ENCODE peak calls at places on chromosomes 16 and 17, in nine cellular contexts. O, G, C, L, T, V, D, P and I are unnamed samples.

GRCh38 chr17:76492989-76493501 is 8.2 kb downstream of the RHBDF2 start:
- DNase-seq in O (peak; percentile 62), V (peak; percentile 65), P (peak; percentile 88), L (no peak), C (peak; percentile 79), D (peak; percentile 80), T (no peak), G (peak; percentile 83), I (no peak)

GRCh38 chr17:79574108-79574507 is 36.7 kb downstream of the RBFOX3 start:
- DNase-seq in L (no peak), C (no peak), V (no peak), O (no peak), G (no peak), T (no peak), D (no peak), P (peak; percentile 6), I (no peak)

GRCh38 chr17:64537488-64537887 is 30.7 kb downstream of the CEP95 start:
- DNase-seq in T (no peak), D (peak; percentile 16), V (no peak), L (no peak), G (no peak), C (no peak), P (no peak), O (no peak), I (no peak)

GRCh38 chr16:70529051-70529777 is 5.6 kb downstream of the SF3B3 start:
- DNase-seq in P (no peak), O (no peak), V (no peak), L (no peak), T (peak; percentile 57), G (no peak), D (peak; percentile 67), C (no peak), I (no peak)

GRCh38 chr16:83669456-83669855 is 138.3 kb upstream of the HSBP1 start:
- DNase-seq in P (no peak), C (no peak), O (no peak), V (no peak), L (no peak), D (no peak), T (no peak), G (no peak), I (no peak)

GRCh38 chr16:50826797-50827316 is 85.0 kb downstream of the CYLD start:
- DNase-seq in O (no peak), V (no peak), D (no peak), C (no peak), P (no peak), T (no peak), L (no peak), G (peak; percentile 16), I (no peak)

GRCh38 chr16:50154369-50154947 is 1.4 kb downstream of the TENT4B start:
- DNase-seq in G (no peak), D (peak; percentile 25), L (no peak), T (peak; percentile 16), V (no peak), C (peak; percentile 15), P (no peak), O (no peak), I (no peak)

GRCh38 chr16:62678796-62679195 is 642.6 kb upstream of the CDH8 start:
- DNase-seq in G (no peak), O (no peak), P (no peak), V (no peak), L (no peak), D (no peak), C (no peak), T (no peak), I (no peak)

GRCh38 chr16:56457927-56458470 is 6.6 kb downstream of the OGFOD1 start:
- DNase-seq in P (no peak), D (no peak), L (no peak), T (no peak), C (no peak), O (no peak), V (no peak), G (no peak), I (no peak)

GRCh38 chr16:88685156-88686061 is 898 bp downstream of the SNAI3 start:
- DNase-seq in C (peak; percentile 50), P (peak; percentile 61), D (peak; percentile 58), V (no peak), G (no peak), O (no peak), T (peak; percentile 37), L (no peak), I (no peak)

GRCh38 chr16:27512061-27512460 is 37.7 kb downstream of the GTF3C1 start:
- DNase-seq in P (no peak), L (no peak), O (no peak), D (no peak), C (no peak), G (no peak), T (no peak), V (no peak), I (no peak)

GRCh38 chr16:27518226-27518625 is 31.5 kb downstream of the GTF3C1 start:
- DNase-seq in C (no peak), D (no peak), O (no peak), P (no peak), L (no peak), V (no peak), T (no peak), G (no peak), I (no peak)

GRCh38 chr16:27516360-27516759 is 33.4 kb downstream of the GTF3C1 start:
- DNase-seq in O (no peak), L (no peak), C (no peak), T (no peak), D (no peak), G (no peak), V (no peak), P (no peak), I (no peak)

GRCh38 chr16:27514806-27515205 is 34.9 kb downstream of the GTF3C1 start:
- DNase-seq in P (no peak), G (no peak), T (no peak), D (no peak), L (no peak), C (no peak), V (no peak), O (peak; percentile 67), I (no peak)

DNA sequence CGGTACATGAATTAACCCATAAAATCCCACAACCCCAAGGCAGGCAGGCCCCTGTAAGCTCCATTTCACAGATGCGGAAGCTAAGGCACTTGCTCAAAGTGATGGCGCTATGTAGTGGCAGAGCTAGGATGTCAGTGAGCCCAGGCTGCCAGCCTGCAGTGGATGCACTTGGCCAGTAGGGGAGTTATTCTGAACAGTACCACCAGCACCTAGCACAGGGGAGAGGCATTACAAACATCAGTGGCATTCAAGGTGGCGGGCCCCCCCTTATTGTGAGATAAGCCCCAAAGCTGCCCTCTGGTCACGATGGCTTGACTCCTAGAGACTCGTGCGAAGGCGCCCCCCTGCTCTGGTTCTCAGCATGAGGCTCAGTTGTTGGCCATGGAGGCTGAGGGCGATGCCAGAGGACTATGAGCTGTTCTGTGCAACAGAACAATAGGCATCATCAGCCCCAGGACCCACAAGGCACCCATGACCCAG is 33.8 kb downstream of the GTF3C1 start:
- DNase-seq in L (no peak), P (no peak), G (no peak), D (peak; percentile 28), V (no peak), C (no peak), T (peak; percentile 48), O (no peak), I (no peak)
- TF ChIP-seq CTCF in L (peak; percentile 28), P (peak; percentile 38), G (peak; percentile 27), D (peak; percentile 73), V (peak; percentile 43), C (peak; percentile 35), T (peak; percentile 35), O (peak; percentile 51), I (no peak)

GRCh38 chr17:31566992-31567373 is 175.5 kb downstream of the RAB11FIP4 start:
- DNase-seq in G (no peak), O (no peak), D (no peak), C (no peak), L (no peak), P (no peak), V (no peak), T (no peak), I (no peak)
- H3K27ac ChIP-seq in G (peak overlapping the region; percentile 83), O (peak overlapping the region; percentile 38), D (no peak overlapping the region), C (peak overlapping the region; percentile 88), L (peak overlapping the region; percentile 87), P (no peak overlapping the region), V (no peak overlapping the region), T (no peak overlapping the region), I (peak overlapping the region; percentile 89)

DNA sequence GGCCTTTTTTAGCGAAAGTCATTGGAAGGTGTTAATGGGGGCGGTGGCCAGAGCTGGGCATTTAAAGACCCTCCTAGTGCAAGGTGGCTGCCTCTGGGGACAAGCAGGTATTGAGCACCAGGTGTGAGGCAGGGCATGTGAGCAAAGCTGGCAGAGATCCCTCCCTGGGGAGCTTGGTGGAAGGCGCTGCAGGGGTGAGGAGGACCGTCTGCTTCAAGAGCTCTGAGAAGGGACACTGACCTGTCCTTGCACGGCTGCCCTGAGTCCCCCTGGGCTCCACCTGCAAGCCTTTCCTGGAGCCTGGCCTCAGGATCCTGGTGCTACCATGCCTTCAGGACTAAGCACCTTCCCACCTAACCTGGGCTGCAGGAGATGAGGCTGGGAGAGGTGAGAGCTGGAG is 127.0 kb upstream of the CIBAR2 start:
- DNase-seq in O (no peak), D (no peak), G (no peak), V (no peak), T (no peak), L (no peak), P (no peak), C (no peak), I (no peak)
- H3K4me3 ChIP-seq in O (no peak overlapping the region), D (no peak overlapping the region), G (no peak overlapping the region), V (no peak overlapping the region), T (no peak overlapping the region), L (no peak overlapping the region), P (no peak overlapping the region), C (no peak overlapping the region), I (no peak overlapping the region)

GRCh38 chr17:32849879-32850278 is 27.0 kb downstream of the MYO1D start:
- DNase-seq in P (no peak), O (no peak), T (no peak), L (no peak), D (no peak), C (no peak), G (no peak), V (no peak), I (no peak)

GRCh38 chr17:32854177-32854576 is 22.7 kb downstream of the MYO1D start:
- DNase-seq in C (no peak), P (no peak), V (no peak), D (no peak), L (no peak), O (no peak), G (no peak), T (no peak), I (no peak)

GRCh38 chr17:32855620-32856019 is 21.3 kb downstream of the MYO1D start:
- DNase-seq in C (no peak), G (no peak), T (no peak), O (no peak), P (no peak), D (no peak), L (no peak), V (no peak), I (no peak)

GRCh38 chr17:32852811-32853210 is 24.1 kb downstream of the MYO1D start:
- DNase-seq in L (no peak), G (no peak), C (no peak), O (no peak), D (peak; percentile 6), P (no peak), T (no peak), V (no peak), I (no peak)

DNA sequence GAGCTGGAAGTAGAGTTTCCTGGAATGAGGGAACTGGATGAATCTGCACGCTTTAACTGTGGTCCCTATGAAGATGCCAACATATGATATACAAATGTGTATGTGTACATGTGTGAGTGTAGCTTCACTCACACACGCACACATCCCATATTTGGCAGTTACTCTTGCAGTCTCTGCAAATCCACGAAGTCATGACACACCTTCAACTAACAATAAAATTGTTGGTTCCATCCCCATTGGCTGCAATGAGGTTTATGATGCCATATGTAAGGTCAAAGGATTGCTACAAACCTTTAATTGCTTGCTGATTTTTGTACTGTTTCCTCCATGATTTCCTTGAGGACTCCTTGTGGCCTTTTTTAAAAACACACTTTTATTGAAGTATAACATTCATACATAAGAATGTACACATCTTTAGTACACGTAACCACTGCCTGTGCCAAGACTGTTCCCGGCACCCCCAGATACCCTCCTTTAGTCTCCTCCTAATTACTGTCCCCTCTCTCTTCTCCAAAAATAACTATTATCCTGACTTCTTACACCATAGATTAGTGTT is 22.0 kb downstream of the MYO1D start:
- DNase-seq in O (no peak), C (no peak), P (no peak), G (no peak), V (peak; percentile 79), D (no peak), T (no peak), L (no peak), I (no peak)
- TF ChIP-seq CTCF in O (no peak), C (peak; percentile 10), P (no peak), G (no peak), V (peak; percentile 13), D (no peak), T (no peak), L (no peak), I (no peak)